ENCODE peak calls at places on chromosome 2, in six cellular contexts. One of them, this sample, is unnamed.

GRCh38 chr2:158460632-158461297 is 4.0 kb downstream of the PKP4 start:
- DNase-seq in nephron progenitor cell: no peak
- DNase-seq in WTC11: no peak
- DNase-seq in left ventricle myocardium inferior: no peak
- DNase-seq in bronchial epithelial cell: peak
- DNase-seq in HL-60: no peak
- DNase-seq in this sample: peak

GRCh38 chr2:186103276-186103675 is 364.7 kb downstream of the FSIP2 start:
- DNase-seq in nephron progenitor cell: no peak
- DNase-seq in WTC11: no peak
- DNase-seq in left ventricle myocardium inferior: no peak
- DNase-seq in bronchial epithelial cell: no peak
- DNase-seq in HL-60: no peak
- DNase-seq in this sample: no peak

GRCh38 chr2:1140389-1141003 is 189.8 kb downstream of the SNTG2 start:
- DNase-seq in nephron progenitor cell: peak
- DNase-seq in WTC11: peak
- DNase-seq in left ventricle myocardium inferior: no peak
- DNase-seq in bronchial epithelial cell: no peak
- DNase-seq in HL-60: no peak
- DNase-seq in this sample: peak

GRCh38 chr2:177753682-177754475 is 318.7 kb downstream of the PDE11A start:
- DNase-seq in nephron progenitor cell: peak
- DNase-seq in WTC11: peak
- DNase-seq in left ventricle myocardium inferior: peak
- DNase-seq in bronchial epithelial cell: peak
- DNase-seq in HL-60: peak
- DNase-seq in this sample: peak

GRCh38 chr2:223916181-223916900 is 28.8 kb downstream of the WDFY1 start:
- DNase-seq in nephron progenitor cell: no peak
- DNase-seq in WTC11: no peak
- DNase-seq in left ventricle myocardium inferior: no peak
- DNase-seq in bronchial epithelial cell: no peak
- DNase-seq in HL-60: no peak
- DNase-seq in this sample: no peak

GRCh38 chr2:240906141-240906910 is at the start of gene CROCC2:
- DNase-seq in nephron progenitor cell: no peak
- DNase-seq in WTC11: no peak
- DNase-seq in left ventricle myocardium inferior: no peak
- DNase-seq in bronchial epithelial cell: no peak
- DNase-seq in HL-60: no peak
- DNase-seq in this sample: no peak

GRCh38 chr2:53422979-53423378 is 344.6 kb upstream of the CHAC2 start:
- DNase-seq in nephron progenitor cell: peak
- DNase-seq in WTC11: peak
- DNase-seq in left ventricle myocardium inferior: no peak
- DNase-seq in bronchial epithelial cell: peak
- DNase-seq in HL-60: peak
- DNase-seq in this sample: peak

GRCh38 chr2:141468746-141469145 is 662.1 kb downstream of the LRP1B start:
- DNase-seq in nephron progenitor cell: no peak
- DNase-seq in WTC11: no peak
- DNase-seq in left ventricle myocardium inferior: no peak
- DNase-seq in bronchial epithelial cell: peak
- DNase-seq in HL-60: no peak
- DNase-seq in this sample: no peak

GRCh38 chr2:23601301-23601965 is 216.5 kb downstream of the KLHL29 start:
- DNase-seq in nephron progenitor cell: no peak
- DNase-seq in WTC11: no peak
- DNase-seq in left ventricle myocardium inferior: no peak
- DNase-seq in bronchial epithelial cell: no peak
- DNase-seq in HL-60: no peak
- DNase-seq in this sample: no peak

GRCh38 chr2:134401789-134402188 is 147.9 kb downstream of the MGAT5 start:
- DNase-seq in nephron progenitor cell: no peak
- DNase-seq in WTC11: no peak
- DNase-seq in left ventricle myocardium inferior: no peak
- DNase-seq in bronchial epithelial cell: no peak
- DNase-seq in HL-60: peak
- DNase-seq in this sample: peak

GRCh38 chr2:215288112-215288815 is 23.6 kb upstream of the ATIC start:
- DNase-seq in nephron progenitor cell: no peak
- DNase-seq in WTC11: no peak
- DNase-seq in left ventricle myocardium inferior: no peak
- DNase-seq in bronchial epithelial cell: no peak
- DNase-seq in HL-60: no peak
- DNase-seq in this sample: no peak

GRCh38 chr2:39587641-39588040 is 78.1 kb upstream of the TMEM178A start:
- DNase-seq in nephron progenitor cell: no peak
- DNase-seq in WTC11: no peak
- DNase-seq in left ventricle myocardium inferior: no peak
- DNase-seq in bronchial epithelial cell: no peak
- DNase-seq in HL-60: no peak
- DNase-seq in this sample: no peak

GRCh38 chr2:43224131-43224570 is 2.3 kb downstream of the ZFP36L2 start:
- DNase-seq in nephron progenitor cell: peak
- DNase-seq in WTC11: peak
- DNase-seq in left ventricle myocardium inferior: peak
- DNase-seq in bronchial epithelial cell: peak
- DNase-seq in HL-60: peak
- DNase-seq in this sample: peak

GRCh38 chr2:236818281-236819045 is 248.8 kb downstream of the ACKR3 start:
- DNase-seq in nephron progenitor cell: peak
- DNase-seq in WTC11: no peak
- DNase-seq in left ventricle myocardium inferior: no peak
- DNase-seq in bronchial epithelial cell: no peak
- DNase-seq in HL-60: no peak
- DNase-seq in this sample: no peak

GRCh38 chr2:236815746-236816145 is 246.1 kb downstream of the ACKR3 start:
- DNase-seq in nephron progenitor cell: no peak
- DNase-seq in WTC11: no peak
- DNase-seq in left ventricle myocardium inferior: no peak
- DNase-seq in bronchial epithelial cell: no peak
- DNase-seq in HL-60: no peak
- DNase-seq in this sample: no peak

GRCh38 chr2:236816197-236817170 is 246.9 kb downstream of the ACKR3 start:
- DNase-seq in nephron progenitor cell: no peak
- DNase-seq in WTC11: no peak
- DNase-seq in left ventricle myocardium inferior: no peak
- DNase-seq in bronchial epithelial cell: no peak
- DNase-seq in HL-60: no peak
- DNase-seq in this sample: no peak

GRCh38 chr2:236820763-236821344 is 251.2 kb downstream of the ACKR3 start:
- DNase-seq in nephron progenitor cell: no peak
- DNase-seq in WTC11: no peak
- DNase-seq in left ventricle myocardium inferior: no peak
- DNase-seq in bronchial epithelial cell: no peak
- DNase-seq in HL-60: no peak
- DNase-seq in this sample: no peak

DNA sequence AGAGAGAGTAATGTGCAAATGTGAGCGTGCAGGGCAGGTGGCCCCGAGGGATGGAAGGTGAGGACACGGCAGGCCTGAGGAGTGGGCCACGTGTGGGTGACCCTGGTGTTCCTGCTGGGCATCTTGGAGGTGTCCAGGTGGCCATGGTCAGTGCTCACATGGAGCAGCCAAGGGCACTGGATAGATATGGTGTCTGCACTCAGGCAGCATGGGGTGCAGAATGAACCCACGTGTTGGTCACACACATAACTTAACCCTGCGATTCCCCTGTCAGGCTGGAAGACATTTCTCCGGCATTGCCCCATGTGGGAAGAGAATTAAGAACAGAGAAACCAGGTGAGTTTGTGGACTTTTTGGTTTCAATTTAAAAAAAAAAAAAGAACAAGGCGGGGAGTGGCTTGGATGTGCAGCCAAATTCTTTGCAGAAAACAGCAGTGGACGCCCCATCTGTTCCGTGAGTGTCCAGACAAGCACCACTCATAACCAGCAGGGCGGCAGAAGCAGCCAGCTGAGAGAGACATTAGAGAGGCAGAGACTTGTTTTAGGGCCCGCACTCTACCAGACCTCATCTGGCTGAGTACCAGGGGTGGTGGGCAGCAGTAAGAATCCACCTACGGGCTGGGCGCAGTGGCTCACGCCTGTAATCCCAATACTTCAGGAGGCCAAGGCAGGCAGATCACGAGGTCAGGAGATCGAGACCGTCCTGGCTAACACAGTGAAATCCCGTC is 249.8 kb downstream of the ACKR3 start:
- DNase-seq in nephron progenitor cell: no peak
- DNase-seq in WTC11: no peak
- DNase-seq in left ventricle myocardium inferior: no peak
- DNase-seq in bronchial epithelial cell: no peak
- DNase-seq in HL-60: no peak
- DNase-seq in this sample: no peak
- TF ChIP-seq CTCF in nephron progenitor cell: no peak
- TF ChIP-seq CTCF in WTC11: no peak
- TF ChIP-seq CTCF in left ventricle myocardium inferior: no peak
- TF ChIP-seq CTCF in bronchial epithelial cell: peak
- TF ChIP-seq CTCF in HL-60: no peak
- TF ChIP-seq CTCF in this sample: no peak

GRCh38 chr2:235538989-235539388 is 45.1 kb downstream of the AGAP1 start:
- DNase-seq in nephron progenitor cell: no peak
- DNase-seq in WTC11: no peak
- DNase-seq in left ventricle myocardium inferior: no peak
- DNase-seq in bronchial epithelial cell: no peak
- DNase-seq in HL-60: no peak
- DNase-seq in this sample: no peak

GRCh38 chr2:235539773-235540172 is 45.9 kb downstream of the AGAP1 start:
- DNase-seq in nephron progenitor cell: no peak
- DNase-seq in WTC11: no peak
- DNase-seq in left ventricle myocardium inferior: no peak
- DNase-seq in bronchial epithelial cell: no peak
- DNase-seq in HL-60: no peak
- DNase-seq in this sample: no peak

GRCh38 chr2:235541838-235542549 is 48.2 kb downstream of the AGAP1 start:
- DNase-seq in nephron progenitor cell: no peak
- DNase-seq in WTC11: no peak
- DNase-seq in left ventricle myocardium inferior: no peak
- DNase-seq in bronchial epithelial cell: no peak
- DNase-seq in HL-60: no peak
- DNase-seq in this sample: no peak

GRCh38 chr2:235542728-235543125 is 48.9 kb downstream of the AGAP1 start:
- DNase-seq in nephron progenitor cell: no peak
- DNase-seq in WTC11: peak
- DNase-seq in left ventricle myocardium inferior: no peak
- DNase-seq in bronchial epithelial cell: no peak
- DNase-seq in HL-60: no peak
- DNase-seq in this sample: no peak

GRCh38 chr2:235541016-235541415 is 47.2 kb downstream of the AGAP1 start:
- DNase-seq in nephron progenitor cell: no peak
- DNase-seq in WTC11: no peak
- DNase-seq in left ventricle myocardium inferior: no peak
- DNase-seq in bronchial epithelial cell: peak
- DNase-seq in HL-60: no peak
- DNase-seq in this sample: no peak
- TF ChIP-seq CTCF in nephron progenitor cell: no peak
- TF ChIP-seq CTCF in WTC11: no peak
- TF ChIP-seq CTCF in left ventricle myocardium inferior: no peak
- TF ChIP-seq CTCF in bronchial epithelial cell: no peak
- TF ChIP-seq CTCF in HL-60: no peak
- TF ChIP-seq CTCF in this sample: no peak

DNA sequence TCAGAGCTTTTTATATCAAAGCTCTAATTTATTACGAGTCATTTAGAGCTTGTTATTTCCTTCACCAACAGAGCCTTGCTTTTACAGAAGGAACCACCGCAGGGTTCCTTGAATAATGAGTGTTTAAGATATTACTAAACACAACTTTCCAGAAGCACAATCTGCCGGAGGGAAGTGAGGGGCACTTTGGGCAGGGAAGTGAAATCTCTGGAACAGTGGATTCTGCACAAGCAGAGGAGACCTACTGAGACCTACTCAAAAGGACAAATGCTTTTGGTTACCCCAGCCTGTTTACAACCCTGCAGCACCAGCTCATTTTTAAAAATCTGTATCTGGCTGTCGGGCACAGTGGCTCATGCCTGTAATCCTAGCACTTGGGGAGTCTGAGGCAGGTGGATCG is 47.8 kb upstream of the MYCN start:
- DNase-seq in nephron progenitor cell: no peak
- DNase-seq in WTC11: no peak
- DNase-seq in left ventricle myocardium inferior: no peak
- DNase-seq in bronchial epithelial cell: no peak
- DNase-seq in HL-60: no peak
- DNase-seq in this sample: no peak
- TF ChIP-seq CTCF in nephron progenitor cell: no peak
- TF ChIP-seq CTCF in WTC11: no peak
- TF ChIP-seq CTCF in left ventricle myocardium inferior: no peak
- TF ChIP-seq CTCF in bronchial epithelial cell: no peak
- TF ChIP-seq CTCF in HL-60: no peak
- TF ChIP-seq CTCF in this sample: no peak

GRCh38 chr2:10078704-10079191 is 1.5 kb downstream of the CYS1 start:
- DNase-seq in nephron progenitor cell: no peak
- DNase-seq in WTC11: no peak
- DNase-seq in left ventricle myocardium inferior: no peak
- DNase-seq in bronchial epithelial cell: no peak
- DNase-seq in HL-60: no peak
- DNase-seq in this sample: no peak

GRCh38 chr2:10079931-10080535 is at the start of gene CYS1:
- DNase-seq in nephron progenitor cell: peak
- DNase-seq in WTC11: peak
- DNase-seq in left ventricle myocardium inferior: no peak
- DNase-seq in bronchial epithelial cell: no peak
- DNase-seq in HL-60: no peak
- DNase-seq in this sample: no peak

GRCh38 chr2:10079192-10079930 is 850 bp downstream of the CYS1 start:
- DNase-seq in nephron progenitor cell: peak
- DNase-seq in WTC11: peak
- DNase-seq in left ventricle myocardium inferior: peak
- DNase-seq in bronchial epithelial cell: peak
- DNase-seq in HL-60: no peak
- DNase-seq in this sample: peak

GRCh38 chr2:10078001-10078400 is 2.2 kb downstream of the CYS1 start:
- DNase-seq in nephron progenitor cell: no peak
- DNase-seq in WTC11: no peak
- DNase-seq in left ventricle myocardium inferior: no peak
- DNase-seq in bronchial epithelial cell: no peak
- DNase-seq in HL-60: no peak
- DNase-seq in this sample: no peak

DNA sequence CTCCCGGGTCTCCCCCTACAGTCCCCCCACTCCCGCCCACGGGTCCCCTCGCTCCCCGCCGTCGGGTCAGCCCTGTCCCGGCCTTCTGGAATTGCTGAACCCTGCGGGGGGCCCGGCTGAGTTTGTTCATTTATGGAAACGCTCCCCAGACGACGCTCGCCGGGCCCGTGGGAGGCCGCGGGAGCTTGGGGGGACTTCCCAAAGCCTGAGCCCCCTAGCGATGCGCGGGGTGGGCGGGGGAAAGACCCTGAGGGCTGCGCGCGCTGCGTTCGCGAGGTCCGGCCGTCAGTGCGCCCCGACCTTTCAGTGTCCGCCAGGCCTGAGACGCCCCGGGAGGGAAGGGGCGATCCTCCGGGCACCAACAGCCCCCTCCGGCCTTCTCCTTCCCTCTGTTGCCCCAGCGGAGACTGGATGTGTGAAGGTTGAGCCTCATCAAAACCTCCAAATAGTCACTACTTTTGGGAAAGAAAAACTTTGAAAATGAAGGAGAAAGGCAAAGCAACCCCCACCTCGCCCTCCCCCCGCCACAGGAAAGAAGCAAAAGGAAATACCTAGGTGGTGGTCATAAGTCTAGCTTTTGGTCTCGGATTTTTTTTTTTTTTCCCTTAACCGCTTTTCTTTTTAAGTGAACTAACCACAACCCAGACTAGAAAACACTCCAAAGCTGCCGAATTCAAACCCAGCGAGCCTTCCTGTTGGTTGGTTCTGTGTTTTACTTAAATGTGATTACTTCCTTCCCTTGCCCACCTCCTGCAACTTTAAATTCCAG is 509 bp upstream of the CYS1 start:
- DNase-seq in nephron progenitor cell: peak
- DNase-seq in WTC11: peak
- DNase-seq in left ventricle myocardium inferior: no peak
- DNase-seq in bronchial epithelial cell: no peak
- DNase-seq in HL-60: no peak
- DNase-seq in this sample: no peak
- TF ChIP-seq CTCF in nephron progenitor cell: no peak
- TF ChIP-seq CTCF in WTC11: no peak
- TF ChIP-seq CTCF in left ventricle myocardium inferior: no peak
- TF ChIP-seq CTCF in bronchial epithelial cell: no peak
- TF ChIP-seq CTCF in HL-60: no peak
- TF ChIP-seq CTCF in this sample: no peak